ENCODE peak calls at places on chromosomes 2 and 18, in six cellular contexts. I is HEK293T, Y is H7, P is T47D, O is NCI-H1436, S is iris pigment epithelial cell. Z is an unnamed sample.

GRCh38 chr2:236632295-236633218 is 62.9 kb downstream of the ACKR3 start:
- DNase-seq in I (no peak), S (no peak), Y (no peak), P (no peak), O (no peak), Z (no peak)

GRCh38 chr2:120365236-120365793 is 19.4 kb downstream of the INHBB start:
- DNase-seq in P (no peak), I (no peak), S (no peak), Y (no peak), O (no peak), Z (no peak)

GRCh38 chr2:239327536-239328305 is 73.1 kb downstream of the HDAC4 start:
- DNase-seq in I (no peak), Y (peak), S (no peak), O (no peak), P (no peak), Z (no peak)

GRCh38 chr18:61732854-61733253 is 160.0 kb downstream of the RNF152 start:
- DNase-seq in I (no peak), O (no peak), S (no peak), P (no peak), Y (no peak), Z (no peak)

GRCh38 chr2:55175254-55176093 is 56.6 kb downstream of the CLHC1 start:
- DNase-seq in S (peak), O (peak), I (peak), Y (peak), P (peak), Z (peak)

GRCh38 chr2:141676139-141676538 is 454.7 kb downstream of the LRP1B start:
- DNase-seq in Y (no peak), P (no peak), O (no peak), I (no peak), S (no peak), Z (no peak)

GRCh38 chr2:219911541-219911940 is 284.1 kb downstream of the SLC4A3 start:
- DNase-seq in Y (no peak), P (no peak), I (no peak), O (no peak), S (no peak), Z (no peak)

GRCh38 chr2:96528680-96529375 is 7.7 kb upstream of the ARID5A start:
- DNase-seq in P (no peak), O (no peak), I (no peak), S (no peak), Y (peak), Z (no peak)

GRCh38 chr2:1307670-1308069 is 105.6 kb upstream of the TPO start:
- DNase-seq in S (no peak), I (no peak), Y (no peak), O (no peak), P (no peak), Z (no peak)

GRCh38 chr2:121790276-121790956 is 35.0 kb downstream of the TSN start:
- DNase-seq in S (peak), P (no peak), O (no peak), I (no peak), Y (peak), Z (no peak)